ENCODE peak calls at places on chromosomes 1 and 21, in nine cellular contexts. M, W, K, X, E, C, T, U and H are unnamed samples.

GRCh38 chr1:15468145-15468544 is 7.8 kb upstream of the CELA2B start:
- DNase-seq in U (no peak), T (no peak), W (no peak), E (no peak), K (no peak), X (no peak), C (no peak), M (no peak), H (no peak)

GRCh38 chr1:151728151-151728711 is 6.9 kb downstream of the RIIAD1 start:
- DNase-seq in U (no peak), T (peak; percentile 84), C (peak; percentile 72), M (peak; percentile 23), W (no peak), E (no peak), X (no peak), K (peak; percentile 54), H (no peak)

GRCh38 chr1:7432896-7433380 is 338.2 kb upstream of the VAMP3 start:
- DNase-seq in M (no peak), K (no peak), T (no peak), E (no peak), X (no peak), W (no peak), U (no peak), C (no peak), H (no peak)

GRCh38 chr1:223479261-223479660 is 86.0 kb downstream of the CCDC185 start:
- DNase-seq in E (peak; percentile 19), K (no peak), M (no peak), T (no peak), U (no peak), W (no peak), C (peak; percentile 19), X (no peak), H (no peak)

GRCh38 chr1:222045816-222046215 is 303.9 kb upstream of the DUSP10 start:
- DNase-seq in E (no peak), U (no peak), K (no peak), M (no peak), X (no peak), T (no peak), W (no peak), C (no peak), H (no peak)

GRCh38 chr1:19066874-19067186 is 110.4 kb upstream of the IFFO2 start:
- DNase-seq in W (no peak), U (no peak), C (peak; percentile 55), E (no peak), X (no peak), K (no peak), M (no peak), T (no peak), H (no peak)

GRCh38 chr1:62435231-62436038 is 1.4 kb upstream of the USP1 start:
- DNase-seq in X (no peak), K (no peak), E (no peak), C (peak; percentile 21), U (peak; percentile 10), T (peak; percentile 80), M (no peak), W (no peak), H (no peak)

GRCh38 chr1:62433861-62434611 is 2.8 kb upstream of the USP1 start:
- DNase-seq in E (peak; percentile 38), X (no peak), M (no peak), U (no peak), C (no peak), W (no peak), K (peak; percentile 15), T (peak; percentile 35), H (no peak)

GRCh38 chr1:97796716-97797115 is 124.1 kb downstream of the DPYD start:
- DNase-seq in M (no peak), T (peak; percentile 23), K (peak; percentile 16), E (no peak), X (peak; percentile 12), C (no peak), U (no peak), W (no peak), H (no peak)

GRCh38 chr1:196535727-196536126 is 72.5 kb downstream of the KCNT2 start:
- DNase-seq in K (peak; percentile 44), X (peak; percentile 23), M (peak; percentile 53), W (no peak), T (peak; percentile 37), U (peak; percentile 15), C (peak; percentile 80), E (peak; percentile 5), H (no peak)

GRCh38 chr1:45246760-45247159 is 40.4 kb upstream of the ZSWIM5 start:
- DNase-seq in T (peak; percentile 95), E (peak; percentile 95), M (no peak), U (no peak), C (no peak), K (peak; percentile 66), X (peak; percentile 22), W (no peak), H (no peak)

GRCh38 chr21:35637431-35637830 is 422.9 kb downstream of the SETD4 start:
- DNase-seq in E (peak; percentile 73), T (peak; percentile 86), C (no peak), K (peak; percentile 66), X (no peak), U (no peak), M (no peak), W (no peak), H (no peak)

GRCh38 chr1:10107985-10108663 is 75.4 kb downstream of the UBE4B start:
- DNase-seq in W (no peak), K (peak; percentile 34), C (no peak), E (peak; percentile 84), X (peak; percentile 51), U (peak; percentile 91), T (peak; percentile 69), M (no peak), H (no peak)

GRCh38 chr1:67342002-67342890 is 34.6 kb downstream of the IL12RB2 start:
- DNase-seq in X (no peak), E (no peak), M (peak; percentile 16), U (no peak), T (no peak), K (peak; percentile 12), W (peak; percentile 83), C (peak; percentile 76), H (no peak)

GRCh38 chr21:42751866-42752265 is 98.4 kb downstream of the PDE9A start:
- DNase-seq in K (no peak), M (no peak), T (no peak), X (no peak), W (no peak), C (no peak), E (no peak), U (no peak), H (no peak)

GRCh38 chr1:2821373-2821955 is 20.0 kb upstream of the TTC34 start:
- DNase-seq in U (no peak), M (no peak), C (no peak), K (no peak), X (no peak), T (no peak), E (no peak), W (no peak), H (no peak)

GRCh38 chr1:211975152-211975941 is 60.0 kb downstream of the INTS7 start:
- DNase-seq in U (no peak), K (no peak), M (no peak), C (no peak), W (no peak), E (no peak), X (peak; percentile 7), T (peak; percentile 28), H (no peak)
- H3K36me3 ChIP-seq in U (peaks cover 2% of the 10 kb centered on the region), K (no peaks in the 10 kb centered on the region), M (peaks cover 4% of the 10 kb centered on the region), C (no peaks in the 10 kb centered on the region), W (peaks cover 15% of the 10 kb centered on the region), E (peaks cover 64% of the 10 kb centered on the region), X (peaks cover 26% of the 10 kb centered on the region), T (peaks cover 13% of the 10 kb centered on the region), H (peaks cover 27% of the 10 kb centered on the region)

DNA sequence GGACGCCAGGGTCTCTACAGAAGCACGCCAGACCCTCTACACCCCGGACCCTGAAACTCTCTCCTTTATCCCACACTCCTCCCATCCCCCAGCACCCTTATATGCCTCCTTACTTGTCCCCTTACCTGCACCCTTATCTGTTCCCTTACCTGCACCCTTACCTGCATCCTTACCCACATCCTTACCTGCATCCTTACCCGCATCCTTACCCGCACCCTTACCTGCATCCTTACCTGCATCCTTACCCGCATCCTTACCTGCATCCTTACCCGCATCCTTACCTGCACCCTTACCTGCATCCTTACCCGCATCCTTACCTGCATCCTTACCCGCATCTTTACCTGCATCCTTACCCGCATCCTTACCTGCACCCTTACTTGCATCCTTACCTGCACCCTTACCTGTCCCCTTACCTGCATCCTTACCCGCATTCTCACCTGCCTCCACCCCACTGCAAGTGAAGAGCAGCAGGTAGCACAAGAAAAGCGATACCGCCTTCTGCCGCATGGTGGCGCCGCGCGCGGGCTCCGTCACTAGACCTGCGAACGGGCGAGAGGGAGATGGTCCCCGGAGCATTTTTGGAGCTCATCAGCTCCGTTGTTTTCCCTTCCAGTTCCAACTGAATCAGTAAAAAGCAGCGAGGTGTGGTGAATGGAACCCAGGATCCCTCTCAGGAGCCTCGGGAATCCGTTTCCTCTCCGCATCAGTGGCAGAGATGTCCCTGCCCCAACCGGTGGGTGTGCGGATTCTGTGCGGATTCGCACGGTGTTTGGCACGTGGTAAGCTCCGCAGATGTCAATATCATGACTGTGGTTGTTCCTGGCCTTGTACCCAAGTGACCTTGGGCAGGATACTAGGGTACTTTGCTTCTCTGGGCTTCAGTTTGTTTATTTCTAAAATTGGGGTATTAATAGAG is 2.9 kb downstream of the IFI6 start:
- DNase-seq in K (peak; percentile 61), M (peak; percentile 78), E (peak; percentile 74), U (no peak), X (peak; percentile 74), W (no peak), C (peak; percentile 79), T (peak; percentile 64), H (no peak)
- H3K4me3 ChIP-seq in K (peak overlapping the region; percentile 56), M (peak overlapping the region; percentile 38), E (peak overlapping the region; percentile 61), U (peak overlapping the region; percentile 31), X (peak overlapping the region; percentile 34), W (peak overlapping the region; percentile 63), C (peak overlapping the region; percentile 51), T (peak overlapping the region; percentile 66), H (peak overlapping the region; percentile 74)

GRCh38 chr1:220886470-220887201 is 7.4 kb downstream of the HLX start:
- DNase-seq in E (no peak), C (peak; percentile 62), K (no peak), M (no peak), U (no peak), X (no peak), T (no peak), W (no peak), H (no peak)
- TF ChIP-seq EZH2 in E (no peak), C (peak; percentile 90), K (no peak), M (no peak), U (no peak), X (no peak), T (no peak), W (no peak), H (no peak)

DNA sequence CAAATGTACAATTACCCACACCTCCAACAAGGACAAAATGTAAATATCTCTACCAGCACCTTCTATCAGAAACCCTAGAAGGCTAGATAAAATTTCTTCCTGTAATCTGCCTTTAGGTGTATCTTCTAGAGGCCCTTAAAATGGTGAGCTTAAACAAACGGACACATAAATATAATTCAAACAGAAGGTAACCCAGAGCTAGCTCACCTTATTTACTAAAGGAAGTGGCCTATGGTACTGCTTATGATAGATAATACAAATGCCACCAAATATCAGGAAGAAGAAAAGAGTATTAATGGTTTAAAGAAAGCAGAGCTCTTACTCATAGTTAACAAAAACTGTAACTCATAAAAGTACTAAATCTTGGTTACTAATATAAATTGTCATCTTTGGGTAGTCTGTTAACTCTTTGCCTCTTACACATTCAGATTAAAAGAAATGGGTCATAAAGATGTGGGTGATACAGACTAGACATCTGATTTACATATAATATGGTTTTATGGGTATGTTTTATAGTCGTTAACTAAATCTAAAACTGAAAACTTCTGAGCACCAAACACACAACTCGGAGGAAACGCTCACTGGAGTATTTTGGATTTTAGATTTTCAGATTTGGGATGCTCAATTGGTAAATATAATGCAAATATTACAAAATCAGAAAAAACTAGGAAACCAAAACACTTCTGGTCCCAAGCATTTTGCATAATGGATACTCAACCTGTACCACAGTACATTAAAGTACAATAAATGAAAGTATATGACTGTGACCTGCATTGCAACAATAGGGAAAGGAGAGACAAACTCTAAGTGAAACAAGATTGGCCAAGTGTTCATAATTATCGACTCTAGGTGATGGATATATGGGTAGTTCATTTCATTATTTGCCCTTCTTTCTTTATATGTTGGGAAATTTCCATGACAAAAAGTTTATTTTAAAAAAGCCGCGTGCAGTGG is 23.2 kb downstream of the TRIT1 start:
- DNase-seq in C (no peak), U (no peak), K (no peak), M (no peak), X (no peak), W (no peak), T (no peak), E (peak; percentile 25), H (no peak)
- H3K36me3 ChIP-seq in C (peaks cover 4% of the 10 kb centered on the region), U (peaks cover 13% of the 10 kb centered on the region), K (no peaks in the 10 kb centered on the region), M (no peaks in the 10 kb centered on the region), X (peaks cover 13% of the 10 kb centered on the region), W (peaks cover 4% of the 10 kb centered on the region), T (peaks cover 10% of the 10 kb centered on the region), E (peaks cover 10% of the 10 kb centered on the region), H (peaks cover 54% of the 10 kb centered on the region)